ENCODE peak calls at places on chromosomes 13 and 19, in four cellular contexts. H is fibroblast of pulmonary artery; P is naive thymus-derived CD4-positive, alpha-beta T cell; A is uterus. R is an unnamed sample.

GRCh38 chr19:40356681-40357595 is 8.4 kb downstream of the PLD3 start:
- DNase-seq in H (no peak), P (no peak), A (no peak), R (no peak)

GRCh38 chr13:104809483-104809882 is 1726.0 kb downstream of the EFNB2 start:
- DNase-seq in H (peak; percentile 30), P (no peak), A (no peak), R (peak; percentile 0)

GRCh38 chr19:54412877-54413276 is 2.4 kb upstream of the TTYH1 start:
- DNase-seq in H (no peak), P (no peak), A (no peak), R (no peak)

GRCh38 chr13:78499802-78500201 is 103.5 kb downstream of the POU4F1 start:
- DNase-seq in H (no peak), P (no peak), A (no peak), R (no peak)

GRCh38 chr19:35742121-35742724 is at the start of gene IGFLR1:
- DNase-seq in H (no peak), P (peak; percentile 75), A (no peak), R (no peak)

GRCh38 chr13:96749825-96750224 is 244.5 kb downstream of the OXGR1 start:
- DNase-seq in H (no peak), P (no peak), A (no peak), R (no peak)

GRCh38 chr13:71759506-71760225 is 107.3 kb downstream of the DACH1 start:
- DNase-seq in H (no peak), P (no peak), A (no peak), R (no peak)

GRCh38 chr19:11381535-11382369 is 2.4 kb downstream of the EPOR start:
- DNase-seq in H (peak; percentile 87), P (peak; percentile 79), A (peak; percentile 64), R (peak; percentile 93)

GRCh38 chr19:31110331-31110730 is 238.9 kb downstream of the TSHZ3 start:
- DNase-seq in H (peak; percentile 65), P (no peak), A (peak; percentile 23), R (peak; percentile 68)

GRCh38 chr19:29807870-29808405 is 3.9 kb upstream of the CCNE1 start:
- DNase-seq in H (no peak), P (no peak), A (no peak), R (no peak)

GRCh38 chr13:30735025-30735967 is at the start of gene ALOX5AP:
- DNase-seq in H (no peak), P (peak; percentile 21), A (no peak), R (no peak)

GRCh38 chr13:35471466-35472307 is 4.8 kb downstream of the MAB21L1 start:
- DNase-seq in H (peak; percentile 14), P (no peak), A (no peak), R (peak; percentile 75)

GRCh38 chr19:47713046-47714021 is at the start of gene EHD2:
- DNase-seq in H (peak; percentile 84), P (no peak), A (peak; percentile 87), R (peak; percentile 73)

GRCh38 chr13:96198038-96198437 is 108.1 kb downstream of the HS6ST3 start:
- DNase-seq in H (no peak), P (no peak), A (no peak), R (no peak)

GRCh38 chr13:63481334-63481733 is 2065.7 kb upstream of the PCDH20 start:
- DNase-seq in H (peak; percentile 77), P (no peak), A (no peak), R (peak; percentile 73)

GRCh38 chr13:45713721-45714120 is 11.6 kb downstream of the CBY2 start:
- DNase-seq in H (no peak), P (no peak), A (no peak), R (no peak)

GRCh38 chr13:106691251-106691650 is 123.3 kb upstream of the ARGLU1 start:
- DNase-seq in H (no peak), P (no peak), A (no peak), R (no peak)

GRCh38 chr19:15210323-15210774 is 9.6 kb upstream of the NOTCH3 start:
- DNase-seq in H (peak; percentile 74), P (no peak), A (no peak), R (peak; percentile 94)

GRCh38 chr13:25046274-25046984 is 49.5 kb upstream of the PABPC3 start:
- DNase-seq in H (no peak), P (no peak), A (no peak), R (no peak)

GRCh38 chr13:41991936-41992335 is 31.0 kb upstream of the VWA8 start:
- DNase-seq in H (no peak), P (no peak), A (no peak), R (no peak)

GRCh38 chr19:14580623-14581237 is 2.2 kb upstream of the CLEC17A start:
- DNase-seq in H (no peak), P (no peak), A (no peak), R (no peak)

GRCh38 chr13:25756916-25757315 is 294.9 kb downstream of the SHISA2 start:
- DNase-seq in H (no peak), P (no peak), A (no peak), R (no peak)

GRCh38 chr13:44231786-44232516 is 141.7 kb upstream of the SERP2 start:
- DNase-seq in H (peak; percentile 98), P (no peak), A (peak; percentile 69), R (peak; percentile 97)

GRCh38 chr19:35134601-35135091 is at the start of gene LGI4:
- DNase-seq in H (no peak), P (no peak), A (no peak), R (no peak)

GRCh38 chr19:12786950-12787349 is 4.3 kb upstream of the JUNB start:
- DNase-seq in H (no peak), P (no peak), A (no peak), R (no peak)

GRCh38 chr13:50131998-50132936 is 117.0 kb downstream of the KCNRG start:
- DNase-seq in H (no peak), P (no peak), A (no peak), R (no peak)

GRCh38 chr19:40143612-40144011 is 47.6 kb upstream of the MAP3K10 start:
- DNase-seq in H (no peak), P (peak; percentile 51), A (no peak), R (no peak)

GRCh38 chr13:24192036-24192810 is 31.7 kb downstream of the SPATA13 start:
- DNase-seq in H (no peak), P (no peak), A (no peak), R (no peak)

GRCh38 chr19:45175663-45176345 is 2.2 kb downstream of the TRAPPC6A start:
- DNase-seq in H (no peak), P (no peak), A (no peak), R (peak; percentile 61)

GRCh38 chr19:11410682-11411081 is 8.4 kb downstream of the RGL3 start:
- DNase-seq in H (peak; percentile 11), P (no peak), A (no peak), R (no peak)

GRCh38 chr19:14021474-14021873 is 6.5 kb upstream of the RLN3 start:
- DNase-seq in H (no peak), P (no peak), A (no peak), R (no peak)

GRCh38 chr19:38656171-38656981 is 8.9 kb downstream of the ACTN4 start:
- DNase-seq in H (peak; percentile 93), P (peak; percentile 80), A (no peak), R (peak; percentile 84)
- H3K4me3 ChIP-seq in H (no peak overlapping the region), P (peak overlapping the region; percentile 15), A (no peak overlapping the region), R (no peak overlapping the region)

DNA sequence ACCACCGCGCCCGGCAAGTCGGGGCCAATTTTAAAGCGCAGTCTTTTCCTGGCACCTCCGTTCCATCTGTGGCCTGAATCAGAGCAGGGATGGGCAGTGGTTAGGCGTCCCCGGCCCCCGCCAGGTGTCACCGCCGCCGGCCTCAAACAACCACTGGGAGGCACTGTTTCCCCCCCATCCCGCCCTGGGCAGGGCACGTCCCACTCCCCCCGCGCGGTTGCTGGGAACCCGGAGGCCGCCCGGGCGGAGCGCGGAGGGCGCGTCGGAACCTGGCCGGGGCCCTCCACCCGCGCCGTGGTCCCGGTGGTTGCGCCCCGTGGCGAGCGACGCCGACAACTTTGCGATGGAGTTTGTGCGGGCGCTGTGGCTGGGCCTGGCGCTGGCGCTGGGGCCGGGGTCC is at the start of gene GRIN3B:
- DNase-seq in H (peak; percentile 51), P (peak; percentile 52), A (peak; percentile 54), R (peak; percentile 38)
- H3K4me3 ChIP-seq in H (no peak within 1 kb of the TSS), P (no peak within 1 kb of the TSS), A (no peak within 1 kb of the TSS), R (no peak within 1 kb of the TSS)

GRCh38 chr19:3298853-3299449 is 67.4 kb upstream of the NFIC start:
- DNase-seq in H (no peak), P (no peak), A (no peak), R (no peak)
- H3K4me3 ChIP-seq in H (no peak overlapping the region), P (no peak overlapping the region), A (no peak overlapping the region), R (no peak overlapping the region)

DNA sequence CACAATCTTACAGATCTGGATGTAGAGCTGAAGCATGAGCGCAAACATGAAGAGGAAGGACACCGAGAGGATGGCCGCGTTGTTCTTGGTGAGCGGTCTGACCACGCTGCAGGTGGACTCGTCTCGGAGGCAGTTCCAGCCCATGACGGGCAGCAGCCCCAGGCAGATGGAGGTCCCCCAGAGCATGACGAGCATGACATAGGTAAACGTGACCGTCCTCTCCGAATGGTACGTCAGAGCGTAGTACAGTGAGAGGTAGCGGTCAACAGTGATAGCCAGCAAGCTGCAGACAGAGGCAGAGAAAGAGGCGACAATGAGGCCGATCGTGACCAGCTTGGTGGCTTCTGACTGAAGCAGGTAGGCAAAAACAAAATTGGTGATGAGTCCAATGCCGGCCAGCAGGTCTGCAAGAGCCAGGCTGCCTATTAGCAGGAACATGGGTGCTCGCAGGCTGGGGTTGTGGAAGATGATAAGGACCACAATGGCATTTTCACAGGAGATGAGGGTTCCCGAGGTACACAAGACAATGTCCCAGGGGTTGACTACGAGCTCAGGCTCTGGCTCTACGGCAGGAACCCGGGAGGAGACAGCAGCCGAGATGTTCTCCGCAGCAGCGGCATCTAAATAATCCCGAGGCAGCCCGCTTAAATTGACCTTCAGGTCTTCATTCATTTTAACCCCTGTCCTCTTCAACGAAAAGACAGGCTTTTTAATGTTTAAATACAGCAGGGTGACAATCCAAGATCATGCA is 1.3 kb downstream of the GPR12 start:
- DNase-seq in H (no peak), P (no peak), A (no peak), R (no peak)
- H3K4me3 ChIP-seq in H (no peak overlapping the region), P (no peak overlapping the region), A (no peak overlapping the region), R (no peak overlapping the region)

GRCh38 chr19:49468199-49468598 is 5.8 kb upstream of the FLT3LG start:
- DNase-seq in H (no peak), P (no peak), A (no peak), R (no peak)
- H3K4me3 ChIP-seq in H (no peak overlapping the region), P (no peak overlapping the region), A (no peak overlapping the region), R (no peak overlapping the region)

GRCh38 chr19:341386-342127 is 3.0 kb downstream of the MIER2 start:
- DNase-seq in H (no peak), P (no peak), A (no peak), R (no peak)
- H3K4me3 ChIP-seq in H (no peak overlapping the region), P (no peak overlapping the region), A (no peak overlapping the region), R (peak overlapping the region; percentile 73)

DNA sequence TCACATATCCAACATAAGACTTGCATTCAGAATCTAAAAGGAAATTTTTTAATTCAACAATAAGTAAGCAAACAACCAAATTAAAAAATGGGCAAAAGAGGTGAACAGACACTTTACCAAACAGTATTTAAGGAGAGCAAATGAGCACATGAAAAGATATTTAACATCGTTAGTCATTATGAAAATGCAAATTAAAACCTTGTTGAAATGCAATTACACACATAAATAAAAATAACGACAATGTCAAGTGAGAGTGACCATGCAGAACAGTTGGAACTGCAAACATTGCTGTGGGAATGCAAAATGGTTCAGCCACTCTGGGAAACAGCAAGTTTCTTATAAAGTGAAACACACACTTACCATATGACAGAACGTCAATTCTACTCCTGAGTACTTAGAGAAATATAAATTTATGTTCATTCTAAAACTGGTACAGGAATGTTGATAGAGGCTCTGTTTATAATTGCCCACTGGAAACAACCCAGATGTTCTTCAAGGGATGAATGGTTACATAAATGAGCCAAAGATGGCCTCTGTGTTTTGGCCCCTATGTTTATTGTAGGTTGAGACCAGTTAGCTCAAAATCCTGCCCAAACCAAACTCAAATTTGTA is 678.1 kb downstream of the UQCRFS1 start:
- DNase-seq in H (no peak), P (no peak), A (no peak), R (no peak)
- H3K4me3 ChIP-seq in H (no peak overlapping the region), P (no peak overlapping the region), A (no peak overlapping the region), R (no peak overlapping the region)